ENCODE peak calls at places on chromosomes 5 and 9, in six cellular contexts. S is GM10248, U is occipital lobe, E is pulmonary artery endothelial cell, K is MCF 10A, W is ACHN. T is an unnamed sample.
A peak's percentile ranks its signal among the peaks of the same experiment; 100 is the strongest.

GRCh38 chr9:104798209-104798995 is 34.5 kb downstream of the NIPSNAP3B start:
- DNase-seq in E (no peak), K (no peak), W (no peak), U (no peak), S (no peak), T (no peak)

GRCh38 chr9:79104216-79104615 is 467.5 kb upstream of the TLE4 start:
- DNase-seq in S (no peak), E (no peak), U (no peak), W (no peak), K (no peak), T (no peak)

GRCh38 chr9:122124048-122124447 is 30.9 kb upstream of the TTLL11 start:
- DNase-seq in W (no peak), E (no peak), U (no peak), S (no peak), K (no peak), T (no peak)

GRCh38 chr9:78189461-78189860 is 46.4 kb upstream of the CEP78 start:
- DNase-seq in W (no peak), K (no peak), E (no peak), S (no peak), U (no peak), T (no peak)

GRCh38 chr5:133393776-133394476 is 218.4 kb downstream of the FSTL4 start:
- DNase-seq in K (no peak), W (no peak), E (no peak), S (no peak), U (no peak), T (no peak)

GRCh38 chr9:113154471-113154870 is 3.7 kb downstream of the SLC31A2 start:
- DNase-seq in U (peak; percentile 45), K (peak; percentile 33), S (no peak), W (peak; percentile 61), E (no peak), T (peak; percentile 36)

GRCh38 chr5:133758641-133759040 is 146.3 kb upstream of the FSTL4 start:
- DNase-seq in K (no peak), W (no peak), E (no peak), U (no peak), S (no peak), T (no peak)

GRCh38 chr5:103475629-103476240 is 86.9 kb downstream of the NUDT12 start:
- DNase-seq in U (no peak), W (peak; percentile 53), E (peak; percentile 4), S (peak; percentile 13), K (peak; percentile 59), T (no peak)

GRCh38 chr5:53397845-53398244 is 82.6 kb upstream of the FST start:
- DNase-seq in U (no peak), S (no peak), W (peak; percentile 9), E (no peak), K (peak; percentile 86), T (no peak)

GRCh38 chr9:27118916-27119315 is 9.9 kb downstream of the TEK start:
- DNase-seq in W (no peak), E (no peak), S (no peak), U (no peak), K (peak; percentile 51), T (no peak)

GRCh38 chr5:124438390-124439380 is 307.8 kb downstream of the ZNF608 start:
- DNase-seq in S (no peak), U (peak; percentile 10), E (no peak), W (no peak), K (no peak), T (peak; percentile 26)

GRCh38 chr9:16559418-16560188 is 310.9 kb downstream of the BNC2 start:
- DNase-seq in E (no peak), K (no peak), W (no peak), U (no peak), S (no peak), T (no peak)

GRCh38 chr9:91295357-91295756 is 66.4 kb downstream of the AUH start:
- DNase-seq in S (no peak), K (no peak), E (no peak), W (no peak), U (no peak), T (no peak)

GRCh38 chr9:71765693-71766092 is 2.6 kb downstream of the CEMIP2 start:
- DNase-seq in W (no peak), E (no peak), U (no peak), K (peak; percentile 70), S (no peak), T (no peak)

GRCh38 chr5:1409386-1410110 is 35.7 kb downstream of the SLC6A3 start:
- DNase-seq in E (no peak), S (peak; percentile 58), K (peak; percentile 38), U (no peak), W (peak; percentile 30), T (no peak)

GRCh38 chr5:54915466-54916027 is 69.8 kb downstream of the ESM1 start:
- DNase-seq in U (no peak), S (no peak), K (no peak), E (no peak), W (no peak), T (no peak)

GRCh38 chr5:112973036-112973435 is 3.6 kb upstream of the DCP2 start:
- DNase-seq in K (no peak), E (no peak), W (no peak), S (no peak), U (no peak), T (no peak)

GRCh38 chr5:14870347-14871083 is 1.1 kb downstream of the ANKH start:
- DNase-seq in U (peak; percentile 40), S (peak; percentile 30), K (peak; percentile 18), E (no peak), W (no peak), T (peak; percentile 10)

GRCh38 chr5:180235846-180236245 is 26.8 kb upstream of the RASGEF1C start:
- DNase-seq in S (no peak), E (no peak), W (no peak), U (no peak), K (peak; percentile 38), T (no peak)

GRCh38 chr5:169762338-169763095 is 125.4 kb downstream of the DOCK2 start:
- DNase-seq in E (no peak), W (peak; percentile 72), S (no peak), K (no peak), U (no peak), T (no peak)

GRCh38 chr5:170430871-170431437 is 41.8 kb upstream of the KCNMB1 start:
- DNase-seq in E (no peak), K (no peak), U (no peak), W (no peak), S (no peak), T (no peak)

GRCh38 chr9:35695801-35696420 is 6.2 kb upstream of the TPM2 start:
- DNase-seq in U (no peak), K (no peak), W (no peak), E (no peak), S (no peak), T (no peak)

GRCh38 chr9:116020801-116021200 is 132.8 kb upstream of the PAPPA start:
- DNase-seq in E (no peak), W (no peak), S (no peak), U (no peak), K (no peak), T (no peak)

GRCh38 chr5:61704289-61704688 is 372.2 kb downstream of the ZSWIM6 start:
- DNase-seq in K (no peak), U (no peak), W (no peak), S (no peak), E (peak; percentile 10), T (no peak)

GRCh38 chr5:163347671-163348070 is 89.7 kb upstream of the CCNG1 start:
- DNase-seq in U (peak; percentile 49), K (peak; percentile 88), W (peak; percentile 51), S (peak; percentile 60), E (peak; percentile 8), T (peak; percentile 2)

GRCh38 chr9:113520109-113520642 is 56.6 kb downstream of the RGS3 start:
- DNase-seq in U (no peak), S (peak; percentile 68), W (peak; percentile 55), K (peak; percentile 44), E (peak; percentile 82), T (no peak)

GRCh38 chr5:141604318-141604717 is 14.5 kb downstream of the DIAPH1 start:
- DNase-seq in W (peak; percentile 80), K (peak; percentile 98), S (no peak), U (no peak), E (peak; percentile 36), T (no peak)

GRCh38 chr9:31323726-31324444 is 1060.6 kb upstream of the ACO1 start:
- DNase-seq in S (no peak), W (no peak), E (no peak), U (no peak), K (no peak), T (no peak)

GRCh38 chr9:132324425-132324824 is 30.4 kb downstream of the SETX start:
- DNase-seq in W (no peak), K (no peak), S (no peak), U (no peak), E (no peak), T (no peak)

GRCh38 chr5:158700231-158700996 is 399.3 kb downstream of the EBF1 start:
- DNase-seq in U (no peak), S (no peak), E (no peak), K (peak; percentile 32), W (no peak), T (no peak)

GRCh38 chr9:115593587-115594091 is 475.7 kb upstream of the TNC start:
- DNase-seq in K (peak; percentile 70), U (no peak), E (no peak), W (peak; percentile 57), S (peak; percentile 36), T (no peak)

GRCh38 chr9:95131023-95131943 is 186.2 kb downstream of the FANCC start:
- DNase-seq in U (peak; percentile 66), W (peak; percentile 57), K (peak; percentile 67), S (peak; percentile 73), E (peak; percentile 13), T (peak; percentile 61)

GRCh38 chr5:45042283-45042682 is 233.5 kb downstream of the MRPS30 start:
- DNase-seq in E (no peak), S (no peak), U (no peak), K (no peak), W (no peak), T (no peak)

GRCh38 chr5:78778538-78778937 is 130.0 kb upstream of the LHFPL2 start:
- DNase-seq in U (no peak), K (peak; percentile 45), S (no peak), W (no peak), E (no peak), T (no peak)

GRCh38 chr9:126394802-126395201 is 68.2 kb downstream of the MVB12B start:
- DNase-seq in E (no peak), K (no peak), U (no peak), S (no peak), W (no peak), T (no peak)

GRCh38 chr9:129145841-129146292 is 32.2 kb downstream of the IER5L start:
- DNase-seq in W (no peak), K (no peak), E (no peak), U (no peak), S (no peak), T (no peak)

T was measured in caudate nucleus.